ENCODE peak calls at places on chromosomes 16 and 17, in four cellular contexts. One of them, this sample, is unnamed.
A peak's percentile ranks its signal among the peaks of the same experiment; 100 is the strongest.

GRCh38 chr17:80663783-80664206 is 119.2 kb downstream of the RPTOR start:
- DNase-seq in astrocyte of the spinal cord: no peak
- DNase-seq in IMR-90: peak; percentile 84
- DNase-seq in lower leg skin: no peak
- DNase-seq in this sample: no peak

GRCh38 chr17:80884811-80885210 is 106.8 kb upstream of the CHMP6 start:
- DNase-seq in astrocyte of the spinal cord: no peak
- DNase-seq in IMR-90: no peak
- DNase-seq in lower leg skin: no peak
- DNase-seq in this sample: no peak

GRCh38 chr17:67171560-67171959 is 73.4 kb downstream of the HELZ start:
- DNase-seq in astrocyte of the spinal cord: no peak
- DNase-seq in IMR-90: no peak
- DNase-seq in lower leg skin: no peak
- DNase-seq in this sample: no peak

GRCh38 chr17:59521465-59522126 is 43.8 kb upstream of the DHX40 start:
- DNase-seq in astrocyte of the spinal cord: peak; percentile 54
- DNase-seq in IMR-90: peak; percentile 59
- DNase-seq in lower leg skin: no peak
- DNase-seq in this sample: peak; percentile 13

GRCh38 chr17:64244165-64244564 is 18.9 kb downstream of the TEX2 start:
- DNase-seq in astrocyte of the spinal cord: no peak
- DNase-seq in IMR-90: peak; percentile 34
- DNase-seq in lower leg skin: no peak
- DNase-seq in this sample: no peak

GRCh38 chr16:28193530-28194423 is 18.0 kb downstream of the XPO6 start:
- DNase-seq in astrocyte of the spinal cord: peak; percentile 86
- DNase-seq in IMR-90: peak; percentile 98
- DNase-seq in lower leg skin: no peak
- DNase-seq in this sample: no peak

GRCh38 chr16:57284206-57284951 is at the start of gene PLLP:
- DNase-seq in astrocyte of the spinal cord: no peak
- DNase-seq in IMR-90: peak; percentile 8
- DNase-seq in lower leg skin: no peak
- DNase-seq in this sample: no peak

GRCh38 chr17:46935658-46936266 is 12.8 kb downstream of the GOSR2 start:
- DNase-seq in astrocyte of the spinal cord: no peak
- DNase-seq in IMR-90: no peak
- DNase-seq in lower leg skin: no peak
- DNase-seq in this sample: no peak

GRCh38 chr16:49524578-49525315 is 151.1 kb downstream of the C16orf78 start:
- DNase-seq in astrocyte of the spinal cord: no peak
- DNase-seq in IMR-90: no peak
- DNase-seq in lower leg skin: no peak
- DNase-seq in this sample: no peak

GRCh38 chr16:66731101-66731500 is 20.3 kb downstream of the DYNC1LI2 start:
- DNase-seq in astrocyte of the spinal cord: no peak
- DNase-seq in IMR-90: no peak
- DNase-seq in lower leg skin: no peak
- DNase-seq in this sample: no peak

GRCh38 chr17:78154903-78155811 is 9.0 kb downstream of the C17orf99 start:
- DNase-seq in astrocyte of the spinal cord: no peak
- DNase-seq in IMR-90: no peak
- DNase-seq in lower leg skin: no peak
- DNase-seq in this sample: no peak

GRCh38 chr16:28621756-28622155 is 11.9 kb upstream of the SULT1A1 start:
- DNase-seq in astrocyte of the spinal cord: no peak
- DNase-seq in IMR-90: no peak
- DNase-seq in lower leg skin: no peak
- DNase-seq in this sample: no peak

GRCh38 chr16:88924834-88925539 is 52.0 kb downstream of the CBFA2T3 start:
- DNase-seq in astrocyte of the spinal cord: peak; percentile 82
- DNase-seq in IMR-90: peak; percentile 73
- DNase-seq in lower leg skin: no peak
- DNase-seq in this sample: no peak

GRCh38 chr17:38750312-38751121 is 2.0 kb upstream of the PSMB3 start:
- DNase-seq in astrocyte of the spinal cord: no peak
- DNase-seq in IMR-90: peak; percentile 22
- DNase-seq in lower leg skin: no peak
- DNase-seq in this sample: no peak

GRCh38 chr17:21218101-21218500 is 4.1 kb upstream of the TMEM11 start:
- DNase-seq in astrocyte of the spinal cord: no peak
- DNase-seq in IMR-90: no peak
- DNase-seq in lower leg skin: no peak
- DNase-seq in this sample: no peak

GRCh38 chr17:43641416-43641815 is 20.3 kb downstream of the MEOX1 start:
- DNase-seq in astrocyte of the spinal cord: no peak
- DNase-seq in IMR-90: no peak
- DNase-seq in lower leg skin: no peak
- DNase-seq in this sample: no peak

GRCh38 chr17:43648916-43649315 is 12.8 kb downstream of the MEOX1 start:
- DNase-seq in astrocyte of the spinal cord: no peak
- DNase-seq in IMR-90: no peak
- DNase-seq in lower leg skin: no peak
- DNase-seq in this sample: no peak

GRCh38 chr17:43644081-43644480 is 17.6 kb downstream of the MEOX1 start:
- DNase-seq in astrocyte of the spinal cord: no peak
- DNase-seq in IMR-90: no peak
- DNase-seq in lower leg skin: no peak
- DNase-seq in this sample: no peak

GRCh38 chr17:43645450-43645764 is 16.3 kb downstream of the MEOX1 start:
- DNase-seq in astrocyte of the spinal cord: no peak
- DNase-seq in IMR-90: no peak
- DNase-seq in lower leg skin: no peak
- DNase-seq in this sample: no peak

GRCh38 chr17:43645765-43646481 is 15.8 kb downstream of the MEOX1 start:
- DNase-seq in astrocyte of the spinal cord: no peak
- DNase-seq in IMR-90: no peak
- DNase-seq in lower leg skin: peak; percentile 96
- DNase-seq in this sample: no peak
- H3K4me3 ChIP-seq in astrocyte of the spinal cord: peak overlapping the region; percentile 7
- H3K4me3 ChIP-seq in IMR-90: no peak overlapping the region
- H3K4me3 ChIP-seq in lower leg skin: peak overlapping the region; percentile 34
- H3K4me3 ChIP-seq in this sample: no peak overlapping the region

DNA sequence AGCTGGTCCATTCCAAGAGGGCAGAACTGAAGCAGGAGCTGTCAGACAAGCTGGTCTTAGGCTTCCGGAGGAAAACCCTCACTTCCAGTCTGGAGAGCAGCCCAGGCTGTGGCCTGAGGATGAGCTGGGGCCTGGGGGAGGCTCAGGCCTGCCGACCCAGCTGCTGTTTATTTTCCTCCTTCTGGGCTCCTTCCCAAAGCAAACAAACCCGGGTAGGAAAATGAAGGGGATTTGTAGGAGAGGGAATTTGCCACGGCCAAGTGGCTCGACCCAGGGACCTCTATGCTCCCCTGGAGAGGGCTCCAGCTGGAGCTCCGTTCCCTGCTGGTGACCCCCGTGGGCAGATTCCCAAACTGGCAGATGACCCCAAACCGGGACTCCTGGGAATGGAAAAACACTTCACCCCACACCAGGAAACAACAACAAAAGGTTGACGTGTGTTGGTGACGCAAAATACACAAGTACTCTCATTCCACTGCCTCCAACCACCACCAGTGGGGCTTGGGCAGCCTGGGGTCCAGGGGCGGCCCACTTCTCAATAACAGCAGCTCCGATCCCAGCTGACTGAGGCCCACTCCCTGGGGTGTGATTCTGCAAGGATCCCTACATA is 8.8 kb downstream of the JUP start:
- DNase-seq in astrocyte of the spinal cord: peak; percentile 98
- DNase-seq in IMR-90: peak; percentile 96
- DNase-seq in lower leg skin: no peak
- DNase-seq in this sample: peak; percentile 93
- TF ChIP-seq CTCF in astrocyte of the spinal cord: no peak
- TF ChIP-seq CTCF in IMR-90: no peak
- TF ChIP-seq CTCF in lower leg skin: no peak
- TF ChIP-seq CTCF in this sample: no peak

GRCh38 chr17:56737741-56738161 is 96.0 kb downstream of the C17orf67 start:
- DNase-seq in astrocyte of the spinal cord: peak; percentile 92
- DNase-seq in IMR-90: peak; percentile 82
- DNase-seq in lower leg skin: no peak
- DNase-seq in this sample: no peak
- H3K4me3 ChIP-seq in astrocyte of the spinal cord: no peak overlapping the region
- H3K4me3 ChIP-seq in IMR-90: no peak overlapping the region
- H3K4me3 ChIP-seq in lower leg skin: no peak overlapping the region
- H3K4me3 ChIP-seq in this sample: no peak overlapping the region

GRCh38 chr17:62690168-62690897 is 62.9 kb downstream of the MRC2 start:
- DNase-seq in astrocyte of the spinal cord: no peak
- DNase-seq in IMR-90: no peak
- DNase-seq in lower leg skin: no peak
- DNase-seq in this sample: no peak
- TF ChIP-seq CTCF in astrocyte of the spinal cord: no peak
- TF ChIP-seq CTCF in IMR-90: peak; percentile 8
- TF ChIP-seq CTCF in lower leg skin: no peak
- TF ChIP-seq CTCF in this sample: peak; percentile 1

This sample was measured in LNCaP clone FGC.